ENCODE peak calls at places on chromosomes 6 and 20, in four cellular contexts. M is heart left ventricle, A is brain microvascular endothelial cell, L is transverse colon. W is an unnamed sample. For H3K36me3, the result is how much of the 10 kb centered on the place peaks cover.

GRCh38 chr6:134082191-134082590 is 29.8 kb upstream of the SLC2A12 start:
- DNase-seq in M (no peak), A (no peak), L (no peak), W (no peak)

GRCh38 chr6:137134483-137134882 is 39.0 kb downstream of the IL22RA2 start:
- DNase-seq in M (no peak), A (no peak), L (no peak), W (no peak)

GRCh38 chr6:15513131-15513771 is 149.6 kb downstream of the DTNBP1 start:
- DNase-seq in M (no peak), A (no peak), L (no peak), W (peak)

GRCh38 chr6:52392944-52393343 is 27.2 kb upstream of the EFHC1 start:
- DNase-seq in M (no peak), A (peak), L (no peak), W (no peak)

GRCh38 chr6:104940238-104940880 is 16.5 kb upstream of the LIN28B start:
- DNase-seq in M (no peak), A (no peak), L (no peak), W (peak)

GRCh38 chr6:40395698-40396076 is 191.5 kb downstream of the LRFN2 start:
- DNase-seq in M (no peak), A (no peak), L (no peak), W (no peak)

GRCh38 chr6:126102358-126102757 is 116.0 kb downstream of the TRMT11 start:
- DNase-seq in M (no peak), A (no peak), L (no peak), W (no peak)

GRCh38 chr6:167799033-167799933 is 27.4 kb upstream of the AFDN start:
- DNase-seq in M (no peak), A (no peak), L (no peak), W (no peak)

GRCh38 chr6:149863846-149864577 is at the start of gene LRP11:
- DNase-seq in M (peak), A (peak), L (peak), W (peak)

GRCh38 chr6:138965971-138966370 is 22.1 kb downstream of the REPS1 start:
- DNase-seq in M (no peak), A (no peak), L (no peak), W (no peak)

GRCh38 chr20:19993937-19994667 is 23.1 kb upstream of the NAA20 start:
- DNase-seq in M (peak), A (peak), L (no peak), W (no peak)

GRCh38 chr6:30544666-30545272 is 11.5 kb downstream of the GNL1 start:
- DNase-seq in M (no peak), A (peak), L (no peak), W (peak)

GRCh38 chr6:32113386-32114352 is 4.5 kb upstream of the TNXB start:
- DNase-seq in M (peak), A (peak), L (peak), W (peak)

GRCh38 chr6:152387091-152387490 is 250.1 kb downstream of the SYNE1 start:
- DNase-seq in M (no peak), A (no peak), L (no peak), W (no peak)

GRCh38 chr6:145865175-145865574 is 50.6 kb upstream of the FBXO30 start:
- DNase-seq in M (no peak), A (no peak), L (no peak), W (no peak)

GRCh38 chr6:166507809-166508373 is 78.6 kb downstream of the RAMACL start:
- DNase-seq in M (no peak), A (no peak), L (no peak), W (peak)
- H3K36me3 ChIP-seq in M (under half), A (under half), L (under half), W (under half)

DNA sequence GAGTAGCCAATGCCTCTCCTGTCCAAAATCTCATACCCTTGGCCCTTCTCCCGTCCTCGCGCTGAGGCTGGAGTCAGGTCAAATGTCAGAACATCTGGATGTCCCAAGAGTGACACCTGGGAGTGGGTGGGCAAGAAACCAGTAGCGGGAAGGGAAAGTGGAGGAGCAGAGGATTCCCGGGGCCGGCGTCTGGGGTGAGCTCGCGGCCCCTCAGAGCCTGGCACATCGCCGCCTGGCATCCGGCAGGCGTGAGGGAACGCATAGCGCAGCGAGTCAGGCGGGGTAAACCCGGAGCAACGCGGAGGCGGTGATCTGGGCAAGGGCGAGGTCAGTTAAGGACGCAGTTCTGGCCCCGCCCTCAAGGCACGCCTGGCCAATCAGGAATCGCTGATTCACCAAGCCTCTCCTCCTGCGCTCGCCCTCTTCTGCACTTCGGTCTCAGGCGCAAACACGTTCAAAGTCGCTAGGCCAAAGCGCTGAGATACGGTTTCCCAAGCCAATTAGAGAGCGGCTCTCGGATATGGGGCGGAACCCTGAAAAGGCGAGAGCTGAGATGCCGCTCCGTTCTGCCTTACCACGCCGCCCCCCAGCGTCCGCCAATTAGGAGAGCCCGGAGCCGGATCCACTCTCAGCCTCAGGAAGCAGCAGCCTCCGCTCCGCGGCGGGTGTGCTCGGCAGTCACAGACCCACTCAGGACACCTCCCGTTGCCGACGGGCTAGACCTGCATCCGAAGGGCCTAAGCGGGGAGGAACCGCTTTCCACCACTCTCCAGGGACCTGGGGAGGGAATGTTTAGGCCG is 22.5 kb downstream of the VPS52 start:
- DNase-seq in M (peak), A (peak), L (peak), W (peak)
- TF ChIP-seq CTCF in M (peak), A (no peak), L (no peak), W (no peak)

GRCh38 chr6:107046316-107046715 is 18.3 kb downstream of the MTRES1 start:
- DNase-seq in M (no peak), A (no peak), L (no peak), W (peak)
- H3K36me3 ChIP-seq in M (under half), A (under half), L (under half), W (under half)

DNA sequence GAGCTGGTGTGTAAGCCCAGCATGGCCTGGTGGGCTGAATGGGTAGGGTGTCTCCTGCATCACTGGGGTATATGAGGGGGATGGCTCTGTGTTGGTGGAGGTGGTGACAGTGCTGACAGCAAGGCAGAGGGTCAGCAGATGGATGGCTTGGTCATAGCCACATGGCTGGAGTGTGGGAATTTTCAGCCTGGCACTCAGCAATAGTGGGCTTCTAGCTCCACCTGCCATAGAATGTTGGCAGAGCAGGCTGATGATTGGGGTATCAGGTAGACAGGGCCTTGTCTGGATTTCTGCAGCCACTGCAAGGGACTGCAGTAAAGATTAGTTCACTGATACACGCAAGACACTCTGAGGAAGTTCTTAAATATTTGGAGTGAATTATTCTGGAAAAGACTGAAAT is 137.5 kb upstream of the BACH2 start:
- DNase-seq in M (no peak), A (no peak), L (no peak), W (no peak)
- TF ChIP-seq CTCF in M (peak), A (peak), L (no peak), W (peak)

DNA sequence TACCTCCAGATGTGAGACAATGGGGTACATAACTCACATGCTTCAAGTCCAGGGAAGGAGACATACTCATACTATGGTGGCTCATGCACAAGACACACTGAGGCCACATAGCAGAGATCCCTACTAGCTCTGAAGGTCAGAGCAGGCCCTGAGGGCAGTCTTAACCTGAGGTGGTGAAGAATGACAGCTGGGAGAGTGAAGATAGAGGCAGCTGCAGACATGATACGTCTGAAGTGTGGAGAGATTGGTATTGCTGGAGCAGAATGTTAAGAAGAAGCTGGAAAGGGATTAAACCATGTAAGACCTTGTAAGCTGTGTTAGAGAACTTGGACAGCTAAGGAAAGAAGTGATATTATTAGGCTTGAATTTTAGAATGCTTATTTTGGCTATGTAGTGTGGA is 32.9 kb downstream of the PGM3 start:
- DNase-seq in M (no peak), A (no peak), L (no peak), W (no peak)
- H3K36me3 ChIP-seq in M (under half), A (under half), L (half or more), W (under half)

GRCh38 chr20:51195990-51196389 is 173.1 kb upstream of the KCNG1 start:
- DNase-seq in M (no peak), A (no peak), L (no peak), W (no peak)

GRCh38 chr20:51198876-51199523 is 176.1 kb upstream of the KCNG1 start:
- DNase-seq in M (no peak), A (no peak), L (no peak), W (no peak)

GRCh38 chr20:51196991-51197651 is 174.2 kb upstream of the KCNG1 start:
- DNase-seq in M (no peak), A (no peak), L (no peak), W (no peak)

GRCh38 chr20:51198238-51198637 is 175.3 kb upstream of the KCNG1 start:
- DNase-seq in M (no peak), A (no peak), L (no peak), W (no peak)

GRCh38 chr20:51199920-51200319 is 177.0 kb upstream of the KCNG1 start:
- DNase-seq in M (no peak), A (no peak), L (no peak), W (no peak)
- TF ChIP-seq CTCF in M (no peak), A (no peak), L (no peak), W (no peak)

W was measured in osteoblast.